ENCODE peak calls at places on chromosome 1, in five cellular contexts. X is glutamatergic neuron, Z is brain microvascular endothelial cell, R is GM13976, F is coronary artery. A is an unnamed sample.

GRCh38 chr1:94981574-94981973 is 54.7 kb upstream of the CNN3 start:
- DNase-seq in R (no peak), Z (no peak), X (no peak), F (no peak), A (no peak)

GRCh38 chr1:30678209-30678608 is 45.2 kb downstream of the MATN1 start:
- DNase-seq in Z (no peak), F (no peak), R (no peak), X (no peak), A (no peak)

GRCh38 chr1:200917291-200917817 is 22.7 kb downstream of the INAVA start:
- DNase-seq in R (no peak), F (no peak), Z (no peak), X (no peak), A (no peak)

GRCh38 chr1:101366513-101367215 is 129.8 kb downstream of the S1PR1 start:
- DNase-seq in R (no peak), X (no peak), F (no peak), Z (no peak), A (no peak)

GRCh38 chr1:55700359-55701130 is 485.4 kb upstream of the USP24 start:
- DNase-seq in Z (no peak), R (no peak), X (no peak), F (no peak), A (no peak)

GRCh38 chr1:46682064-46682463 is 10.4 kb downstream of the TEX38 start:
- DNase-seq in R (no peak), X (no peak), F (no peak), Z (no peak), A (no peak)

GRCh38 chr1:219927956-219928790 is at the start of gene SLC30A10:
- DNase-seq in X (peak; percentile 75), R (peak; percentile 65), F (no peak), Z (no peak), A (peak; percentile 28)

GRCh38 chr1:1399870-1400575 is 888 bp upstream of the CCNL2 start:
- DNase-seq in X (no peak), F (no peak), Z (no peak), R (peak; percentile 31), A (no peak)

GRCh38 chr1:75953461-75953860 is 21.3 kb upstream of the ASB17 start:
- DNase-seq in Z (no peak), F (no peak), X (no peak), R (no peak), A (no peak)

GRCh38 chr1:232547938-232548484 is 81.9 kb downstream of the SIPA1L2 start:
- DNase-seq in R (no peak), Z (no peak), X (no peak), F (no peak), A (no peak)

GRCh38 chr1:153572569-153573015 is 6.9 kb upstream of the S100A2 start:
- DNase-seq in Z (peak; percentile 74), R (peak; percentile 74), F (peak; percentile 88), X (no peak), A (no peak)

GRCh38 chr1:155193275-155193990 is 14.3 kb downstream of the THBS3 start:
- DNase-seq in F (peak; percentile 92), Z (peak; percentile 78), X (peak; percentile 96), R (peak; percentile 89), A (peak; percentile 96)

GRCh38 chr1:89781494-89782126 is 39.2 kb upstream of the LRRC8D start:
- DNase-seq in X (no peak), F (no peak), Z (no peak), R (peak; percentile 40), A (no peak)

GRCh38 chr1:84973493-84974334 is 23.2 kb downstream of the MCOLN2 start:
- DNase-seq in Z (no peak), F (no peak), X (no peak), R (no peak), A (no peak)

GRCh38 chr1:9766759-9767442 is 56.9 kb downstream of the CLSTN1 start:
- DNase-seq in R (no peak), Z (peak; percentile 100), X (no peak), F (no peak), A (no peak)

GRCh38 chr1:242185728-242186127 is 186.8 kb upstream of the MAP1LC3C start:
- DNase-seq in F (no peak), X (no peak), R (no peak), Z (no peak), A (no peak)

GRCh38 chr1:206521002-206521585 is 13.8 kb downstream of the RASSF5 start:
- DNase-seq in R (no peak), X (no peak), Z (no peak), F (no peak), A (no peak)

GRCh38 chr1:30777906-30778155 is 20.3 kb upstream of the LAPTM5 start:
- DNase-seq in Z (no peak), X (no peak), R (no peak), F (no peak), A (no peak)

GRCh38 chr1:35452086-35452485 is 105.1 kb downstream of the KIAA0319L start:
- DNase-seq in R (no peak), Z (no peak), X (no peak), F (no peak), A (no peak)

GRCh38 chr1:103160281-103160680 is 52.0 kb upstream of the COL11A1 start:
- DNase-seq in Z (no peak), X (no peak), F (no peak), R (no peak), A (no peak)

GRCh38 chr1:147545133-147545532 is 3.8 kb downstream of the BCL9 start:
- DNase-seq in Z (peak; percentile 24), R (no peak), F (no peak), X (no peak), A (no peak)

GRCh38 chr1:248622491-248623106 is 12.3 kb downstream of the OR2T11 start:
- DNase-seq in Z (no peak), X (no peak), F (no peak), R (peak; percentile 64), A (no peak)

GRCh38 chr1:246077476-246077875 is 429.6 kb downstream of the SMYD3 start:
- DNase-seq in Z (no peak), X (no peak), R (no peak), F (no peak), A (no peak)

GRCh38 chr1:98051065-98051675 is 130.3 kb upstream of the DPYD start:
- DNase-seq in R (peak; percentile 61), F (no peak), X (peak; percentile 85), Z (peak; percentile 83), A (peak; percentile 59)

GRCh38 chr1:98556521-98557158 is 104.9 kb upstream of the SNX7 start:
- DNase-seq in R (no peak), X (no peak), F (no peak), Z (no peak), A (no peak)

GRCh38 chr1:111801071-111801850 is 45.6 kb downstream of the DDX20 start:
- DNase-seq in Z (no peak), F (no peak), R (no peak), X (no peak), A (no peak)

GRCh38 chr1:63701187-63701586 is 72.6 kb upstream of the ROR1 start:
- DNase-seq in F (no peak), Z (no peak), R (no peak), X (no peak), A (no peak)

GRCh38 chr1:231446138-231446537 is 24.1 kb upstream of the EGLN1 start:
- DNase-seq in R (no peak), Z (no peak), X (no peak), F (no peak), A (no peak)

GRCh38 chr1:167297222-167298214 is 76.8 kb downstream of the POU2F1 start:
- DNase-seq in X (no peak), F (no peak), Z (no peak), R (no peak), A (no peak)

GRCh38 chr1:228393268-228393699 is 13.4 kb downstream of the TRIM11 start:
- DNase-seq in Z (peak; percentile 74), F (no peak), R (no peak), X (no peak), A (no peak)

GRCh38 chr1:209527993-209528392 is 55.5 kb upstream of the CAMK1G start:
- DNase-seq in R (no peak), Z (peak; percentile 14), X (no peak), F (no peak), A (peak; percentile 27)

GRCh38 chr1:25811384-25812082 is 8.2 kb upstream of the MTFR1L start:
- DNase-seq in Z (no peak), X (no peak), R (no peak), F (no peak), A (no peak)

GRCh38 chr1:25809283-25809926 is 9.4 kb downstream of the SELENON start:
- DNase-seq in R (peak; percentile 65), F (no peak), X (no peak), Z (no peak), A (no peak)

GRCh38 chr1:25808481-25809244 is 8.7 kb downstream of the SELENON start:
- DNase-seq in F (no peak), R (no peak), X (no peak), Z (no peak), A (no peak)

GRCh38 chr1:25810341-25811299 is 9.1 kb upstream of the MTFR1L start:
- DNase-seq in F (no peak), Z (peak; percentile 47), X (peak; percentile 92), R (peak; percentile 86), A (peak; percentile 80)

DNA sequence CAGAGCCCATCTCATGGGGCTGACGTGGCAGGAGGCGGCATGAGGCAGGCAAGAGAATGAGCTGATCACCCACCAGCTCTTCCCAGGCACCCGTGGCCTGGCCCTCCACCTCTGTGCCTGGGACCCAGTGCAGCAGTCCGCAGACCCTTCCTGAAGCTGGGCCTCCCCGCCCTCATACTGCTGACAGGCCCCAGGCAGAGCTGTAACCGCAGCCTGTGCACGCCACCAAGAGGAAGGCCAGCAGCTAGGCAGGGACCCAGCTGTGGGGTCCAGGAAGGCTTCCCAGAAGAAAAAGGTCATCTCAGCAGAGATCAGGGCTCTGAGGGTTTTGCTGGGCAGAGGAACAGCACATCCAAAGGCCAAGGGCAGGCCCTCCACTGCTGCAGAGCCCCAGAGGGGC is 9.8 kb upstream of the MTFR1L start:
- DNase-seq in X (no peak), R (peak; percentile 37), Z (no peak), F (no peak), A (no peak)
- TF ChIP-seq CTCF in X (no peak), R (peak; percentile 3), Z (no peak), F (no peak), A (no peak)

GRCh38 chr1:8077120-8077573 is 51.0 kb upstream of the ERRFI1 start:
- DNase-seq in R (no peak), F (peak; percentile 81), Z (peak; percentile 97), X (no peak), A (no peak)
- TF ChIP-seq CTCF in R (no peak), F (no peak), Z (peak; percentile 14), X (no peak), A (no peak)

GRCh38 chr1:27551953-27552312 is 52.0 kb downstream of the AHDC1 start:
- DNase-seq in R (no peak), F (no peak), X (no peak), Z (no peak), A (no peak)

GRCh38 chr1:27554293-27554692 is 49.7 kb downstream of the AHDC1 start:
- DNase-seq in F (no peak), Z (no peak), R (no peak), X (no peak), A (no peak)

GRCh38 chr1:27551170-27551952 is 52.6 kb downstream of the AHDC1 start:
- DNase-seq in R (no peak), F (no peak), X (no peak), Z (no peak), A (no peak)

GRCh38 chr1:27554777-27555699 is 48.9 kb downstream of the AHDC1 start:
- DNase-seq in R (no peak), X (no peak), Z (no peak), F (no peak), A (no peak)

GRCh38 chr1:27552911-27553420 is 51.0 kb downstream of the AHDC1 start:
- DNase-seq in R (no peak), X (no peak), F (no peak), Z (no peak), A (no peak)
- TF ChIP-seq CTCF in R (no peak), X (no peak), F (no peak), Z (peak; percentile 25), A (no peak)

GRCh38 chr1:11054666-11055065 is 5.2 kb downstream of the SRM start:
- DNase-seq in R (no peak), Z (no peak), X (no peak), F (no peak), A (no peak)
- TF ChIP-seq CTCF in R (no peak), Z (no peak), X (no peak), F (no peak), A (no peak)